ENCODE peak calls at places on chromosomes 16 and 17, in four cellular contexts. Q, G, M and Z are unnamed samples.

GRCh38 chr17:1716912-1717695 is 6.9 kb upstream of the TLCD2 start:
- DNase-seq in Q (peak; percentile 87), G (peak; percentile 97), M (no peak), Z (peak; percentile 97)

GRCh38 chr17:59093702-59094231 is 12.9 kb downstream of the TRIM37 start:
- DNase-seq in Q (no peak), G (peak; percentile 51), M (no peak), Z (peak; percentile 68)

GRCh38 chr17:27320222-27320560 is 26.3 kb downstream of the WSB1 start:
- DNase-seq in Q (no peak), G (no peak), M (no peak), Z (no peak)

GRCh38 chr17:78934681-78935418 is 9.7 kb upstream of the TIMP2 start:
- DNase-seq in Q (no peak), G (no peak), M (no peak), Z (no peak)

GRCh38 chr17:2050871-2051387 is 4.0 kb upstream of the HIC1 start:
- DNase-seq in Q (no peak), G (no peak), M (no peak), Z (no peak)

GRCh38 chr17:72121164-72122001 is 563 bp downstream of the SOX9 start:
- DNase-seq in Q (peak; percentile 66), G (no peak), M (no peak), Z (peak; percentile 38)

GRCh38 chr17:82751171-82751570 is 694 bp upstream of the TBCD start:
- DNase-seq in Q (no peak), G (no peak), M (no peak), Z (no peak)

GRCh38 chr17:31724619-31725018 is 134.4 kb downstream of the COPRS start:
- DNase-seq in Q (no peak), G (no peak), M (no peak), Z (no peak)

GRCh38 chr17:74654742-74655141 is 31.2 kb upstream of the CD300E start:
- DNase-seq in Q (no peak), G (no peak), M (no peak), Z (no peak)

GRCh38 chr17:30219315-30219714 is 16.2 kb downstream of the SLC6A4 start:
- DNase-seq in Q (no peak), G (no peak), M (no peak), Z (no peak)

GRCh38 chr17:44911133-44912001 is 3.9 kb downstream of the GFAP start:
- DNase-seq in Q (peak; percentile 80), G (peak; percentile 64), M (no peak), Z (peak; percentile 67)

GRCh38 chr16:14050297-14051027 is 20.7 kb upstream of the MRTFB start:
- DNase-seq in Q (no peak), G (no peak), M (no peak), Z (no peak)